ENCODE peak calls at places on chromosomes 1 and 21, in five cellular contexts. One of them, this sample, is unnamed.

GRCh38 chr1:177863776-177864175 is 106.1 kb downstream of the SEC16B start:
- DNase-seq in ovary: no peak
- DNase-seq in hepatocyte: no peak
- DNase-seq in PC-9: no peak
- DNase-seq in coronary artery: no peak
- DNase-seq in this sample: no peak

GRCh38 chr1:7084232-7084894 is 299.1 kb downstream of the CAMTA1 start:
- DNase-seq in coronary artery: no peak
- DNase-seq in ovary: no peak
- DNase-seq in PC-9: no peak
- DNase-seq in hepatocyte: no peak
- DNase-seq in this sample: no peak

GRCh38 chr1:27306892-27307850 is 14.8 kb upstream of the TMEM222 start:
- DNase-seq in PC-9: no peak
- DNase-seq in hepatocyte: no peak
- DNase-seq in ovary: no peak
- DNase-seq in coronary artery: no peak
- DNase-seq in this sample: no peak

GRCh38 chr1:221816899-221817298 is 75.0 kb upstream of the DUSP10 start:
- DNase-seq in coronary artery: no peak
- DNase-seq in ovary: no peak
- DNase-seq in PC-9: peak; percentile 83
- DNase-seq in hepatocyte: no peak
- DNase-seq in this sample: no peak

GRCh38 chr1:119108993-119109392 is 31.5 kb downstream of the WARS2 start:
- DNase-seq in coronary artery: no peak
- DNase-seq in PC-9: no peak
- DNase-seq in ovary: no peak
- DNase-seq in hepatocyte: no peak
- DNase-seq in this sample: no peak

GRCh38 chr1:26831546-26832248 is 5.2 kb downstream of the ZDHHC18 start:
- DNase-seq in ovary: no peak
- DNase-seq in coronary artery: no peak
- DNase-seq in hepatocyte: peak; percentile 75
- DNase-seq in PC-9: no peak
- DNase-seq in this sample: no peak

GRCh38 chr1:114510235-114511047 is 562 bp downstream of the TRIM33 start:
- DNase-seq in coronary artery: peak; percentile 76
- DNase-seq in PC-9: peak; percentile 50
- DNase-seq in hepatocyte: peak; percentile 66
- DNase-seq in ovary: peak; percentile 45
- DNase-seq in this sample: no peak

GRCh38 chr1:172252296-172252695 is 168.2 kb upstream of the C1orf105 start:
- DNase-seq in coronary artery: no peak
- DNase-seq in PC-9: no peak
- DNase-seq in hepatocyte: no peak
- DNase-seq in ovary: no peak
- DNase-seq in this sample: no peak

GRCh38 chr1:47883963-47884362 is 113.2 kb downstream of the TRABD2B start:
- DNase-seq in ovary: no peak
- DNase-seq in hepatocyte: no peak
- DNase-seq in coronary artery: no peak
- DNase-seq in PC-9: no peak
- DNase-seq in this sample: no peak

GRCh38 chr21:35048706-35049617 is at the start of gene RUNX1:
- DNase-seq in PC-9: peak; percentile 85
- DNase-seq in hepatocyte: no peak
- DNase-seq in ovary: no peak
- DNase-seq in coronary artery: no peak
- DNase-seq in this sample: peak; percentile 95

GRCh38 chr1:110601332-110601731 is 4.8 kb downstream of the KCNA2 start:
- DNase-seq in ovary: no peak
- DNase-seq in coronary artery: peak; percentile 28
- DNase-seq in hepatocyte: no peak
- DNase-seq in PC-9: no peak
- DNase-seq in this sample: no peak

GRCh38 chr1:62484824-62485468 is 48.1 kb downstream of the USP1 start:
- DNase-seq in hepatocyte: no peak
- DNase-seq in ovary: no peak
- DNase-seq in coronary artery: no peak
- DNase-seq in PC-9: no peak
- DNase-seq in this sample: no peak

GRCh38 chr1:9229549-9229948 is 5.0 kb upstream of the H6PD start:
- DNase-seq in coronary artery: no peak
- DNase-seq in PC-9: no peak
- DNase-seq in ovary: no peak
- DNase-seq in hepatocyte: no peak
- DNase-seq in this sample: no peak

GRCh38 chr21:44874497-44875331 is 1.2 kb upstream of the PTTG1IP start:
- DNase-seq in PC-9: peak; percentile 51
- DNase-seq in ovary: peak; percentile 65
- DNase-seq in coronary artery: peak; percentile 85
- DNase-seq in hepatocyte: peak; percentile 43
- DNase-seq in this sample: no peak

GRCh38 chr1:78587213-78587612 is 33.0 kb upstream of the IFI44L start:
- DNase-seq in coronary artery: no peak
- DNase-seq in PC-9: no peak
- DNase-seq in hepatocyte: no peak
- DNase-seq in ovary: no peak
- DNase-seq in this sample: no peak

DNA sequence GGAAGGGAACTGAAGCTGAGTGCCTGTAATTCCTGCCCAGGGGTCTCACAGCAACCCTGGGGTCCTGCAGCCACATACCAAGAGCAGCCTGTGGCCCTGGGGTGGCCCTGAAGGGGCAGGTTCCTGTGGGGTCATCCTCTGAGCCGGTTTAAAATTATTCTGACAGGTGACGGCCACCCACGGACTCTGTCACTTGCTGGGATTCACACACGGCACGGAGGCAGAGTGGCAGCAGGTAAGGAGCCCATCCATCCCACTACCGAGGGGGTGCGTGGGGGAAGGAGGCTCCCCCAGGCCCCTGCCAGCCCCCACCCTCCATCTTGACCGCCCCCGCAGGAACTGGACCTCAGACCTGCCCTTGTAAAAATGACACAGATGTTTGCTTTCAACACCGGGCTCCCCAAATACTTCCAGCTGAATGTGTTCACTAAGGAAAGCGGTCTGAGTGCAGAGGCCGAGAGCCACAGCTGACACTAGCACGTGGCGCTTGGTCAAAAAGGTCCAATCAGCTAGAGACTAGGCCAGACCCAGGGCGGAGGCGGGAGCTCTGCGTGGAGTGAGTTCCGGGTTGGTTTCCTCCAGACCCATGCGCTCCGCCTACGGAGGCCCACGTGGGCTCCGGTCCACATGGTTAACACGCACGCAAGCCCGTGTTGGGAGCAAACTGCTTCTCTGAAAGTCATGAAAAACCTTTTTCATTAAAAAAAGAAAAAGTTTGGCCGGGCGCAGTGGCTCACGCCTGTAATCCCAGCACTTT is 10.0 kb downstream of the YBEY start:
- DNase-seq in hepatocyte: peak; percentile 38
- DNase-seq in ovary: peak; percentile 77
- DNase-seq in PC-9: no peak
- DNase-seq in coronary artery: peak; percentile 84
- DNase-seq in this sample: peak; percentile 60
- H3K4me3 ChIP-seq in hepatocyte: no peak overlapping the region
- H3K4me3 ChIP-seq in ovary: no peak overlapping the region
- H3K4me3 ChIP-seq in PC-9: no peak overlapping the region
- H3K4me3 ChIP-seq in coronary artery: peak overlapping the region; percentile 43
- H3K4me3 ChIP-seq in this sample: no peak overlapping the region

DNA sequence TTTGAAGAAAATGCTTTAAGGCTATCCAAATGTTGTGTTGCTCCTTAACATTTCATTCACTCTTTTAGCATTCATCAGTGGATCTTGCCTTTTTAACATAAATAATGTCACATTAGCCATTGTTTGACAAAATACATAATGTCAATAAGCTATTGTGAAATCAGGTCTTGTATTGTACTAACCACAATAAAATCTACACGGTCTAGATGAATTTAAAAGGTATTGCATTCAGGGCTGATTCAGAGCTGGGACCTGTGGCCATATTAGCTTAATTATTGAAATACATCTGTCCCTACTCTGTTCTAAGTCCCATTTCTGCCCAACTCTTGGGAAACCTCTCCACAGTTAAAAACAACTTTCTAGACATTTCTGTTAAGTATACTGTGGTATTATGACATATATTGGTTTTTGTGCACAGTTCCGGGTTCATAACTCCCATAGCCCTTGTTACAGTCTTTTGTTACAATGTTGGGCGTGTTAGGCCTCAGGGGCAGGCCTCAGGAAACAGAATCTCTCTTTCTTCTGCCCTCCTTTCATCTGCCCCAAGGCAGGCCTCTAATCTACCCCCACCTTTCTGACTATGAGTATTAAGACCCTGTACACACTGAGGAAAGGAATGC is 44.7 kb upstream of the CITED4 start:
- DNase-seq in PC-9: peak; percentile 84
- DNase-seq in coronary artery: no peak
- DNase-seq in ovary: no peak
- DNase-seq in hepatocyte: no peak
- DNase-seq in this sample: no peak
- TF ChIP-seq CTCF in PC-9: no peak
- TF ChIP-seq CTCF in coronary artery: no peak
- TF ChIP-seq CTCF in ovary: no peak
- TF ChIP-seq CTCF in hepatocyte: no peak
- TF ChIP-seq CTCF in this sample: no peak

DNA sequence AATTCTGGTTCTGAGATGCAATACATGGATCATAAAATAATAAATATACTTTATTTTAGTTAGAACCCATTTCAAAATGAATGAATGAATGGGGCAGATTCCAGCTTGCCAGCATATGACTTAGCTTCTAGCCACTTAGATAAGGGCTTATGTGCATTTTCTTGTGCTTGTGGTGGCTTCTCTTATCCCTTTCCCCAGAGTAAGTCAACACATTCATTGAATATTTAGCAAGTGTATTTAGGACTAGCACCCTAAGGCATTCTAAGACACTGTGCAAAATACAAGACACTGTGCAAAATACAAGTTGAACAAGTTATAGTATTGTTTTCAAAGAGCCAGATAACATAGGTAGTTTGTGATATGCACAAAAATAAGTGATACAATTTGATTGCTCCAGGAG is 4.7 kb downstream of the ADIPOR1 start:
- DNase-seq in hepatocyte: no peak
- DNase-seq in coronary artery: no peak
- DNase-seq in ovary: no peak
- DNase-seq in PC-9: no peak
- DNase-seq in this sample: no peak
- H3K4me3 ChIP-seq in hepatocyte: no peak overlapping the region
- H3K4me3 ChIP-seq in coronary artery: no peak overlapping the region
- H3K4me3 ChIP-seq in ovary: no peak overlapping the region
- H3K4me3 ChIP-seq in PC-9: no peak overlapping the region
- H3K4me3 ChIP-seq in this sample: no peak overlapping the region

GRCh38 chr21:33374874-33375644 is 28.2 kb upstream of the IFNGR2 start:
- DNase-seq in PC-9: no peak
- DNase-seq in ovary: no peak
- DNase-seq in coronary artery: no peak
- DNase-seq in hepatocyte: no peak
- DNase-seq in this sample: no peak
- TF ChIP-seq CTCF in PC-9: peak; percentile 25
- TF ChIP-seq CTCF in ovary: no peak
- TF ChIP-seq CTCF in coronary artery: no peak
- TF ChIP-seq CTCF in hepatocyte: no peak
- TF ChIP-seq CTCF in this sample: no peak

GRCh38 chr1:230222678-230223077 is 155.6 kb downstream of the GALNT2 start:
- DNase-seq in coronary artery: no peak
- DNase-seq in hepatocyte: no peak
- DNase-seq in ovary: no peak
- DNase-seq in PC-9: no peak
- DNase-seq in this sample: no peak

GRCh38 chr1:230220907-230221306 is 153.9 kb downstream of the GALNT2 start:
- DNase-seq in PC-9: no peak
- DNase-seq in coronary artery: no peak
- DNase-seq in ovary: no peak
- DNase-seq in hepatocyte: no peak
- DNase-seq in this sample: no peak

GRCh38 chr1:230226814-230227213 is 159.8 kb downstream of the GALNT2 start:
- DNase-seq in hepatocyte: no peak
- DNase-seq in ovary: no peak
- DNase-seq in coronary artery: no peak
- DNase-seq in PC-9: no peak
- DNase-seq in this sample: no peak

GRCh38 chr1:230226004-230226800 is 159.2 kb downstream of the GALNT2 start:
- DNase-seq in hepatocyte: no peak
- DNase-seq in ovary: no peak
- DNase-seq in PC-9: no peak
- DNase-seq in coronary artery: no peak
- DNase-seq in this sample: no peak

GRCh38 chr1:230224101-230224927 is 157.3 kb downstream of the GALNT2 start:
- DNase-seq in hepatocyte: no peak
- DNase-seq in PC-9: no peak
- DNase-seq in ovary: no peak
- DNase-seq in coronary artery: no peak
- DNase-seq in this sample: no peak
- H3K4me3 ChIP-seq in hepatocyte: no peak overlapping the region
- H3K4me3 ChIP-seq in PC-9: no peak overlapping the region
- H3K4me3 ChIP-seq in ovary: no peak overlapping the region
- H3K4me3 ChIP-seq in coronary artery: peak overlapping the region; percentile 55
- H3K4me3 ChIP-seq in this sample: no peak overlapping the region